ENCODE peak calls at places on chromosomes 6 and 20, in four cellular contexts. One of them, this sample, is unnamed.

GRCh38 chr6:37516076-37516919 is 16.6 kb upstream of the CCDC167 start:
- DNase-seq in activated B cell treated with CpG ODN at 0.5 μM for 24 hours: no peak
- DNase-seq in activated T-helper 9 cell treated with anti-CD3 and anti-CD28 coated beads, Interleukin-2, amount 50 U/mL, for 16 hours: peak
- DNase-seq in NCI-H526 treated with DMSO at 0.1 percent for 48 hours: peak
- DNase-seq in this sample: no peak

GRCh38 chr20:15236812-15237211 is 899.4 kb upstream of the FLRT3 start:
- DNase-seq in activated B cell treated with CpG ODN at 0.5 μM for 24 hours: no peak
- DNase-seq in NCI-H526 treated with DMSO at 0.1 percent for 48 hours: peak
- DNase-seq in activated T-helper 9 cell treated with anti-CD3 and anti-CD28 coated beads, Interleukin-2, amount 50 U/mL, for 16 hours: no peak
- DNase-seq in this sample: no peak

GRCh38 chr6:155085582-155086253 is 90.6 kb downstream of the TIAM2 start:
- DNase-seq in activated B cell treated with CpG ODN at 0.5 μM for 24 hours: no peak
- DNase-seq in activated T-helper 9 cell treated with anti-CD3 and anti-CD28 coated beads, Interleukin-2, amount 50 U/mL, for 16 hours: no peak
- DNase-seq in NCI-H526 treated with DMSO at 0.1 percent for 48 hours: no peak
- DNase-seq in this sample: no peak

GRCh38 chr6:9456241-9456658 is 958.6 kb downstream of the TFAP2A start:
- DNase-seq in activated T-helper 9 cell treated with anti-CD3 and anti-CD28 coated beads, Interleukin-2, amount 50 U/mL, for 16 hours: no peak
- DNase-seq in activated B cell treated with CpG ODN at 0.5 μM for 24 hours: no peak
- DNase-seq in NCI-H526 treated with DMSO at 0.1 percent for 48 hours: no peak
- DNase-seq in this sample: no peak

GRCh38 chr6:36826520-36827227 is 12.6 kb downstream of the CPNE5 start:
- DNase-seq in activated T-helper 9 cell treated with anti-CD3 and anti-CD28 coated beads, Interleukin-2, amount 50 U/mL, for 16 hours: no peak
- DNase-seq in activated B cell treated with CpG ODN at 0.5 μM for 24 hours: no peak
- DNase-seq in NCI-H526 treated with DMSO at 0.1 percent for 48 hours: no peak
- DNase-seq in this sample: no peak

GRCh38 chr20:45727044-45727443 is 4.9 kb downstream of the SPINT4 start:
- DNase-seq in activated B cell treated with CpG ODN at 0.5 μM for 24 hours: no peak
- DNase-seq in activated T-helper 9 cell treated with anti-CD3 and anti-CD28 coated beads, Interleukin-2, amount 50 U/mL, for 16 hours: no peak
- DNase-seq in NCI-H526 treated with DMSO at 0.1 percent for 48 hours: no peak
- DNase-seq in this sample: no peak

GRCh38 chr20:1632228-1632577 is 12.4 kb upstream of the SIRPB1 start:
- DNase-seq in activated T-helper 9 cell treated with anti-CD3 and anti-CD28 coated beads, Interleukin-2, amount 50 U/mL, for 16 hours: peak
- DNase-seq in NCI-H526 treated with DMSO at 0.1 percent for 48 hours: no peak
- DNase-seq in activated B cell treated with CpG ODN at 0.5 μM for 24 hours: no peak
- DNase-seq in this sample: no peak

GRCh38 chr6:36247691-36248090 is 22.2 kb upstream of the PNPLA1 start:
- DNase-seq in activated T-helper 9 cell treated with anti-CD3 and anti-CD28 coated beads, Interleukin-2, amount 50 U/mL, for 16 hours: no peak
- DNase-seq in NCI-H526 treated with DMSO at 0.1 percent for 48 hours: no peak
- DNase-seq in activated B cell treated with CpG ODN at 0.5 μM for 24 hours: no peak
- DNase-seq in this sample: no peak

GRCh38 chr6:133806358-133806757 is 82.6 kb upstream of the TCF21 start:
- DNase-seq in activated B cell treated with CpG ODN at 0.5 μM for 24 hours: no peak
- DNase-seq in NCI-H526 treated with DMSO at 0.1 percent for 48 hours: no peak
- DNase-seq in activated T-helper 9 cell treated with anti-CD3 and anti-CD28 coated beads, Interleukin-2, amount 50 U/mL, for 16 hours: no peak
- DNase-seq in this sample: no peak

GRCh38 chr6:153976921-153977693 is 61.9 kb upstream of the OPRM1 start:
- DNase-seq in activated T-helper 9 cell treated with anti-CD3 and anti-CD28 coated beads, Interleukin-2, amount 50 U/mL, for 16 hours: no peak
- DNase-seq in NCI-H526 treated with DMSO at 0.1 percent for 48 hours: no peak
- DNase-seq in activated B cell treated with CpG ODN at 0.5 μM for 24 hours: no peak
- DNase-seq in this sample: peak

GRCh38 chr6:20746024-20746423 is 211.8 kb downstream of the CDKAL1 start:
- DNase-seq in NCI-H526 treated with DMSO at 0.1 percent for 48 hours: no peak
- DNase-seq in activated T-helper 9 cell treated with anti-CD3 and anti-CD28 coated beads, Interleukin-2, amount 50 U/mL, for 16 hours: no peak
- DNase-seq in activated B cell treated with CpG ODN at 0.5 μM for 24 hours: no peak
- DNase-seq in this sample: no peak

GRCh38 chr6:47587503-47587902 is 109.9 kb downstream of the CD2AP start:
- DNase-seq in NCI-H526 treated with DMSO at 0.1 percent for 48 hours: no peak
- DNase-seq in activated B cell treated with CpG ODN at 0.5 μM for 24 hours: no peak
- DNase-seq in activated T-helper 9 cell treated with anti-CD3 and anti-CD28 coated beads, Interleukin-2, amount 50 U/mL, for 16 hours: no peak
- DNase-seq in this sample: no peak

GRCh38 chr6:143673638-143674037 is 4.1 kb upstream of the PHACTR2 start:
- DNase-seq in activated T-helper 9 cell treated with anti-CD3 and anti-CD28 coated beads, Interleukin-2, amount 50 U/mL, for 16 hours: no peak
- DNase-seq in activated B cell treated with CpG ODN at 0.5 μM for 24 hours: no peak
- DNase-seq in NCI-H526 treated with DMSO at 0.1 percent for 48 hours: no peak
- DNase-seq in this sample: no peak

GRCh38 chr6:105844275-105844848 is 241.8 kb upstream of the PRDM1 start:
- DNase-seq in NCI-H526 treated with DMSO at 0.1 percent for 48 hours: no peak
- DNase-seq in activated T-helper 9 cell treated with anti-CD3 and anti-CD28 coated beads, Interleukin-2, amount 50 U/mL, for 16 hours: no peak
- DNase-seq in activated B cell treated with CpG ODN at 0.5 μM for 24 hours: no peak
- DNase-seq in this sample: no peak

GRCh38 chr6:130859161-130859867 is 32.1 kb downstream of the SMLR1 start:
- DNase-seq in activated T-helper 9 cell treated with anti-CD3 and anti-CD28 coated beads, Interleukin-2, amount 50 U/mL, for 16 hours: no peak
- DNase-seq in activated B cell treated with CpG ODN at 0.5 μM for 24 hours: no peak
- DNase-seq in NCI-H526 treated with DMSO at 0.1 percent for 48 hours: no peak
- DNase-seq in this sample: no peak

GRCh38 chr6:5099537-5099936 is 14.4 kb downstream of the PPP1R3G start:
- DNase-seq in NCI-H526 treated with DMSO at 0.1 percent for 48 hours: no peak
- DNase-seq in activated B cell treated with CpG ODN at 0.5 μM for 24 hours: no peak
- DNase-seq in activated T-helper 9 cell treated with anti-CD3 and anti-CD28 coated beads, Interleukin-2, amount 50 U/mL, for 16 hours: no peak
- DNase-seq in this sample: no peak

GRCh38 chr6:82712826-82713225 is 349.2 kb downstream of the TPBG start:
- DNase-seq in NCI-H526 treated with DMSO at 0.1 percent for 48 hours: no peak
- DNase-seq in activated T-helper 9 cell treated with anti-CD3 and anti-CD28 coated beads, Interleukin-2, amount 50 U/mL, for 16 hours: no peak
- DNase-seq in activated B cell treated with CpG ODN at 0.5 μM for 24 hours: no peak
- DNase-seq in this sample: no peak

GRCh38 chr20:25991051-25991755 is 294.6 kb upstream of the ZNF337 start:
- DNase-seq in activated B cell treated with CpG ODN at 0.5 μM for 24 hours: no peak
- DNase-seq in activated T-helper 9 cell treated with anti-CD3 and anti-CD28 coated beads, Interleukin-2, amount 50 U/mL, for 16 hours: no peak
- DNase-seq in NCI-H526 treated with DMSO at 0.1 percent for 48 hours: no peak
- DNase-seq in this sample: peak

GRCh38 chr6:131212024-131212423 is 76.8 kb downstream of the AKAP7 start:
- DNase-seq in activated B cell treated with CpG ODN at 0.5 μM for 24 hours: no peak
- DNase-seq in NCI-H526 treated with DMSO at 0.1 percent for 48 hours: no peak
- DNase-seq in activated T-helper 9 cell treated with anti-CD3 and anti-CD28 coated beads, Interleukin-2, amount 50 U/mL, for 16 hours: no peak
- DNase-seq in this sample: no peak

GRCh38 chr6:20438462-20439070 is 36.9 kb downstream of the E2F3 start:
- DNase-seq in activated T-helper 9 cell treated with anti-CD3 and anti-CD28 coated beads, Interleukin-2, amount 50 U/mL, for 16 hours: no peak
- DNase-seq in activated B cell treated with CpG ODN at 0.5 μM for 24 hours: no peak
- DNase-seq in NCI-H526 treated with DMSO at 0.1 percent for 48 hours: peak
- DNase-seq in this sample: no peak

GRCh38 chr6:142944126-142945066 is 580 bp downstream of the HIVEP2 start:
- DNase-seq in activated T-helper 9 cell treated with anti-CD3 and anti-CD28 coated beads, Interleukin-2, amount 50 U/mL, for 16 hours: peak
- DNase-seq in activated B cell treated with CpG ODN at 0.5 μM for 24 hours: peak
- DNase-seq in NCI-H526 treated with DMSO at 0.1 percent for 48 hours: peak
- DNase-seq in this sample: peak

GRCh38 chr20:38129893-38130609 is 35.0 kb downstream of the TGM2 start:
- DNase-seq in activated B cell treated with CpG ODN at 0.5 μM for 24 hours: no peak
- DNase-seq in activated T-helper 9 cell treated with anti-CD3 and anti-CD28 coated beads, Interleukin-2, amount 50 U/mL, for 16 hours: no peak
- DNase-seq in NCI-H526 treated with DMSO at 0.1 percent for 48 hours: no peak
- DNase-seq in this sample: no peak

GRCh38 chr20:25033250-25033940 is 24.5 kb downstream of the ACSS1 start:
- DNase-seq in activated B cell treated with CpG ODN at 0.5 μM for 24 hours: no peak
- DNase-seq in NCI-H526 treated with DMSO at 0.1 percent for 48 hours: peak
- DNase-seq in activated T-helper 9 cell treated with anti-CD3 and anti-CD28 coated beads, Interleukin-2, amount 50 U/mL, for 16 hours: no peak
- DNase-seq in this sample: no peak

GRCh38 chr6:474454-475185 is 83.1 kb downstream of the IRF4 start:
- DNase-seq in activated T-helper 9 cell treated with anti-CD3 and anti-CD28 coated beads, Interleukin-2, amount 50 U/mL, for 16 hours: peak
- DNase-seq in NCI-H526 treated with DMSO at 0.1 percent for 48 hours: no peak
- DNase-seq in activated B cell treated with CpG ODN at 0.5 μM for 24 hours: peak
- DNase-seq in this sample: no peak

GRCh38 chr6:112571886-112572285 is 224.8 kb downstream of the RFPL4B start:
- DNase-seq in activated B cell treated with CpG ODN at 0.5 μM for 24 hours: no peak
- DNase-seq in activated T-helper 9 cell treated with anti-CD3 and anti-CD28 coated beads, Interleukin-2, amount 50 U/mL, for 16 hours: no peak
- DNase-seq in NCI-H526 treated with DMSO at 0.1 percent for 48 hours: no peak
- DNase-seq in this sample: no peak